ENCODE peak calls at places on chromosomes 5 and 9, in eight cellular contexts. J is IMR-90, I is right lobe of liver, K is stomach, F is prostate gland, M is uterus, Y is esophagus muscularis mucosa, B is upper lobe of left lung. Q is an unnamed sample. For H3K9me3 and H3K4me1, the result is how much of the 10 kb centered on the place peaks cover.

GRCh38 chr9:78866228-78867132 is 569.6 kb downstream of the PSAT1 start:
- DNase-seq in J (peak), I (no peak), K (no peak), F (no peak), M (no peak), Y (no peak), B (no peak), Q (no peak)

GRCh38 chr5:912356-913091 is 19.8 kb downstream of the TRIP13 start:
- DNase-seq in J (peak), I (no peak), K (peak), F (peak), M (no peak), Y (no peak), B (peak), Q (no peak)

GRCh38 chr5:82147860-82148573 is 130.1 kb downstream of the RPS23 start:
- DNase-seq in J (peak), I (no peak), K (no peak), F (no peak), M (no peak), Y (no peak), B (no peak), Q (no peak)

GRCh38 chr9:69946800-69947437 is 96.7 kb upstream of the MAMDC2 start:
- DNase-seq in J (peak), I (no peak), K (no peak), F (no peak), M (no peak), Y (no peak), B (no peak), Q (no peak)

GRCh38 chr5:93072831-93073459 is 508.1 kb downstream of the NR2F1-AS1 start:
- DNase-seq in J (peak), I (no peak), K (no peak), F (no peak), M (no peak), Y (no peak), B (no peak), Q (no peak)

GRCh38 chr9:129285382-129285781 is 107.3 kb upstream of the IER5L start:
- DNase-seq in J (no peak), I (peak), K (no peak), F (no peak), M (no peak), Y (no peak), B (no peak), Q (no peak)

GRCh38 chr9:14769235-14769580 is 46.7 kb upstream of the CER1 start:
- DNase-seq in J (peak), I (no peak), K (no peak), F (no peak), M (no peak), Y (no peak), B (no peak), Q (no peak)

GRCh38 chr9:35664531-35665470 is at the start of gene ARHGEF39:
- DNase-seq in J (peak), I (peak), K (peak), F (peak), M (peak), Y (no peak), B (peak), Q (no peak)

GRCh38 chr5:81948349-81948748 is 23.5 kb upstream of the ATG10 start:
- DNase-seq in J (peak), I (no peak), K (no peak), F (no peak), M (no peak), Y (peak), B (no peak), Q (no peak)

GRCh38 chr5:134577022-134577795 is 51.7 kb downstream of the JADE2 start:
- DNase-seq in J (peak), I (no peak), K (no peak), F (no peak), M (no peak), Y (no peak), B (no peak), Q (no peak)

GRCh38 chr5:55062039-55062779 is 38.2 kb downstream of the GZMK start:
- DNase-seq in J (no peak), I (no peak), K (no peak), F (no peak), M (no peak), Y (no peak), B (peak), Q (no peak)

GRCh38 chr9:84991506-84991855 is 322.0 kb downstream of the NTRK2 start:
- DNase-seq in J (no peak), I (no peak), K (no peak), F (no peak), M (no peak), Y (no peak), B (no peak), Q (no peak)

GRCh38 chr9:84993105-84993504 is 323.6 kb downstream of the NTRK2 start:
- DNase-seq in J (no peak), I (no peak), K (no peak), F (no peak), M (no peak), Y (no peak), B (no peak), Q (no peak)

GRCh38 chr9:84990416-84990815 is 320.9 kb downstream of the NTRK2 start:
- DNase-seq in J (no peak), I (no peak), K (no peak), F (no peak), M (no peak), Y (no peak), B (no peak), Q (no peak)

GRCh38 chr9:84990850-84991505 is 321.4 kb downstream of the NTRK2 start:
- DNase-seq in J (no peak), I (no peak), K (no peak), F (no peak), M (no peak), Y (no peak), B (no peak), Q (no peak)

GRCh38 chr9:84988621-84989020 is 319.1 kb downstream of the NTRK2 start:
- DNase-seq in J (no peak), I (no peak), K (no peak), F (no peak), M (no peak), Y (no peak), B (peak), Q (no peak)
- H3K9me3 ChIP-seq in J (under half), I (under half), K (under half), F (under half), M (under half), Y (under half), B (under half), Q (under half)

DNA sequence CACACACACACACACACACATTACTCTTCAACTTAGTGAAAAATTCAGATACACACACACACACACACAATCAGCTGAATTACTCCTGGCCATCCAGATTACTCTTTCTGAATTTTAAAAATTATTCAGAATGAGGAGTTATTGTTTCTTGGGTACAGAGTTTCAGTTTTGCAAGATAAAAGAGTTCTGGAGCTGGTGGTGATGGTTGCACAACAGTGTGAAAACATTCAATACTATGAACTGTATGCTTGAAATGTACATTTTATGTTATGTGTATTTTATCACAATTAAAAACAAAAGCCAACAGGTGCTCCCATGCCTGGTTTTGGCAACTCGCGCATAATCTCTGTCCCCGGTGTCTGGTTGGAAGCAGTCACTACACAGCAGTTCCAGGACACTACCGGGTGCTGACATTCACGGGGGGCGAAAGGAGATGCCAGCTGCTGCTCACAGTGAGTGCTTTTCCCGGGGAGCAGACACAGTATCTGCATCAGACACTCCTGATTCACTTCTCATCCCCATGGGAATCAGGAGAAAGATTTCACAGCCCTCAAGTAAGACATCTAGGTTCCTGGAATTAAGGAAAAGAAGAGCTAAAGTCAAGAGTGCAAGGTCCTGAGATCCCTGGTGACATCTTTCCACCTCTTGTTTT is 55.7 kb downstream of the LHFPL2 start:
- DNase-seq in J (no peak), I (no peak), K (no peak), F (no peak), M (no peak), Y (peak), B (no peak), Q (no peak)
- H3K4me1 ChIP-seq in J (under half), I (under half), K (under half), F (under half), M (under half), Y (half or more), B (under half), Q (half or more)

DNA sequence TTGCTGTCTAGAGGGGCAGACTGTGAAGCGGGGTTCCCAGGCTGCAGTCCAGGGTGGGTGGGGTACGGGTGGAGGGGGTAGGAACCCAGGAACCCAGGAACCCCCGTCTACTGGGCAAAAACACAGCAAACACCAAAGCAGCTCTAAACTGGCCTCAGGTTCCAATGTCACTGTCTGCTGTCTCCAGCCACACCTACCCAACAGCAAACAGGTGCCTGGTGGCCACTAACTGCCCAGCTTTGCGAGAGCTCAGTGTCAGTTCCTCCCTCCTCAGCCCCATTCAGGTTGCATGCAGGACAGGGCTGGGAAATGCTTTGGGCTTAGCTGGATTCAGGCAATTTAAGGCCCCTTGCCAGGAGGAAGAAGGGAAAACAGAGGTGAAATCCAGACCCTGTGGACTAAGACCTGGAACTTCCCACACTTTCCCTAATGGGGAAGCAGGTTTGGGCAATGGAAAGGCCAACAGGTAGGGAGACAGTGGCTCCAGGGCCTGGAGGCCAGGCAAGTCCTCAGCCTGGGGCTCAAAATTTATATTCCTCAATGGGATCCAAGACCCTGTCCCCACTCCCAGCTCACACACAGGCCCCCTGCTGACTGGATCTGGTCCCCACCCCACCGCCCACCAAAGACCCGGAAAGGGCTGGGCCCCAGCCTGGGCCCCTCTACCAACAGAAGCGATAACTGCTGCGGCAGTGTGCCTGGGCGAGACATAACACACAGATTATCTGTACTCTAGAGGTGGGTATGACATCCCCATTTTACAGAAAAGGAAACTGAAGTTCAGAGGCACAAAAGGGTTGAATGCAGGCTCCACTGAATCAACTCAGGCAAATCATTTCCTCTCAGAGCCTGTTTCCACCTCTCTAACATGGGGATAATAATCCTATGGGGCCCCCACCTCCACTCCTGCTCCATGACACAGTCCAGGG is 3.6 kb downstream of the EEIG1 start:
- DNase-seq in J (no peak), I (peak), K (no peak), F (no peak), M (no peak), Y (no peak), B (no peak), Q (no peak)
- TF ChIP-seq POLR2A in J (no peak), I (no peak), K (no peak), F (no peak), M (no peak), Y (no peak), B (no peak), Q (no peak)

GRCh38 chr9:81430727-81431126 is 258.6 kb downstream of the TLE1 start:
- DNase-seq in J (peak), I (no peak), K (no peak), F (no peak), M (no peak), Y (no peak), B (no peak), Q (no peak)
- H3K9me3 ChIP-seq in J (under half), I (under half), K (under half), F (under half), M (under half), Y (under half), B (under half), Q (under half)

GRCh38 chr9:91349115-91349555 is 12.6 kb downstream of the AUH start:
- DNase-seq in J (no peak), I (no peak), K (no peak), F (no peak), M (no peak), Y (no peak), B (no peak), Q (no peak)
- H3K4me1 ChIP-seq in J (under half), I (under half), K (under half), F (under half), M (under half), Y (under half), B (under half), Q (under half)

GRCh38 chr5:65926276-65926761 is at the start of gene ERBIN:
- DNase-seq in J (peak), I (peak), K (peak), F (peak), M (peak), Y (peak), B (peak), Q (no peak)

GRCh38 chr5:65925094-65925600 is 1.2 kb upstream of the ERBIN start:
- DNase-seq in J (peak), I (peak), K (peak), F (peak), M (peak), Y (peak), B (peak), Q (no peak)

GRCh38 chr5:65924366-65925093 is 1.8 kb upstream of the ERBIN start:
- DNase-seq in J (no peak), I (no peak), K (no peak), F (no peak), M (no peak), Y (no peak), B (no peak), Q (no peak)

GRCh38 chr5:65926893-65927292 is 518 bp downstream of the ERBIN start:
- DNase-seq in J (no peak), I (no peak), K (no peak), F (peak), M (no peak), Y (no peak), B (no peak), Q (no peak)

GRCh38 chr5:65925601-65926275 is 637 bp upstream of the ERBIN start:
- DNase-seq in J (peak), I (peak), K (peak), F (peak), M (peak), Y (peak), B (peak), Q (no peak)
- TF ChIP-seq POLR2A in J (peak), I (peak), K (peak), F (peak), M (peak), Y (peak), B (peak), Q (peak)

GRCh38 chr5:32400394-32400793 is 44.1 kb downstream of the ZFR start:
- DNase-seq in J (no peak), I (no peak), K (no peak), F (no peak), M (no peak), Y (no peak), B (no peak), Q (no peak)
- H3K9me3 ChIP-seq in J (under half), I (under half), K (under half), F (under half), M (under half), Y (under half), B (under half), Q (under half)

DNA sequence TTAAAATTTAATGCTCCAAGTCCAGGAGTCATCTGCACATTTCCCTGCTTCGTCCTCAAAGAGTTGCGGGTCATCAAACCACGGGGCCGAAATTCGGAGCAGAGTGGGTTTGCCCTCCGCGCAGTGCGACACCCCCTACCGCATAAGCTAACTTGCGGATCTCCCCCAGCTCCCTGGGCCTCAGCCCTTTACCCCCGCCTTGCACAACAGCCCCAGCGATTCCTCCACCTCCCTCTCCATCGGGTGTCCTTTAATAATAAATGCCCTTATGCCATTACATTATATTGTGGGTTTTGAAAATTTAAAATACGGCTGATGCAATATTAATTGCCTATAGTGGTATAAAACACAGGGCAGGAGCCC is 3.9 kb downstream of the POU4F3 start:
- DNase-seq in J (no peak), I (no peak), K (no peak), F (no peak), M (no peak), Y (no peak), B (peak), Q (no peak)
- H3K4me1 ChIP-seq in J (under half), I (under half), K (under half), F (under half), M (under half), Y (half or more), B (under half), Q (under half)

DNA sequence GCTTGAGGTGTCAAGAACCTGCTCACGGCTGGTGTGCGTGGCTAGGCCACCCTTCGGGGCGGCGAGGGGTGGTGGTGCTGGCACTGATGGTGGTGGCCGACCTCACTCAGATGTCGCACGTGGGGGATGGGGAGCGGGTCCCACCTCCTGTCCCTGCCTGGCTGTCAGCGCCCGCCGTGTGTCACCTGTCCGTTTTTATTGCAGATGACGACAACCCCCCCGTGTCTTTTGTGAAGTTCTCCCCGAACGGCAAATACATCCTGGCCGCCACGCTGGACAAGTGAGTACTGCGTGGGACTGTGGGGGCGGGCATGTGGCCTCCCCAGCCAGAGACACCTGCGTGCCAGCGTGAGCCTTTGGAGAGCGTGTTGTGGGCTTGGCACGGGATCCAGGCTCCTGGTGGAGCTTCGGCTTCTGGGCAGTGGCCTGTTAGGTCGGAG is 10.1 kb downstream of the RNU6ATAC start:
- DNase-seq in J (no peak), I (peak), K (no peak), F (no peak), M (no peak), Y (no peak), B (no peak), Q (no peak)
- TF ChIP-seq POLR2A in J (no peak), I (no peak), K (no peak), F (no peak), M (no peak), Y (no peak), B (no peak), Q (no peak)

GRCh38 chr5:178291161-178291561 is 58.6 kb upstream of the PHYKPL start:
- DNase-seq in J (no peak), I (peak), K (no peak), F (no peak), M (no peak), Y (no peak), B (no peak), Q (no peak)
- H3K9me3 ChIP-seq in J (under half), I (under half), K (under half), F (under half), M (under half), Y (under half), B (under half), Q (under half)